ENCODE peak calls at places on chromosome 7, in four cellular contexts. K is MM.1S, W is IMR-90, T is choroid plexus epithelial cell. L is an unnamed sample.
A peak's percentile ranks its signal among the peaks of the same experiment; 100 is the strongest.

GRCh38 chr7:105098863-105099515 is 85.0 kb downstream of the KMT2E start:
- DNase-seq in W (peak; percentile 23), T (peak; percentile 33), K (no peak), L (peak; percentile 76)

GRCh38 chr7:464177-464711 is 55.4 kb downstream of the PDGFA start:
- DNase-seq in W (no peak), T (no peak), K (no peak), L (no peak)

GRCh38 chr7:129739427-129739826 is 127.9 kb downstream of the NRF1 start:
- DNase-seq in W (peak; percentile 76), T (peak; percentile 92), K (no peak), L (peak; percentile 48)

GRCh38 chr7:114988035-114988434 is 66.1 kb downstream of the MDFIC start:
- DNase-seq in W (no peak), K (no peak), T (no peak), L (no peak)

GRCh38 chr7:91880016-91880412 is 488 bp downstream of the MTERF1 start:
- DNase-seq in W (no peak), T (peak; percentile 16), K (no peak), L (peak; percentile 7)

GRCh38 chr7:123054357-123055133 is 59.0 kb upstream of the TAS2R16 start:
- DNase-seq in T (peak; percentile 52), K (no peak), W (no peak), L (peak; percentile 36)

GRCh38 chr7:28405662-28406061 is 6.7 kb upstream of the CREB5 start:
- DNase-seq in W (peak; percentile 97), K (no peak), T (peak; percentile 97), L (peak; percentile 96)

GRCh38 chr7:55111007-55111406 is 92.2 kb downstream of the EGFR start:
- DNase-seq in K (peak; percentile 53), W (peak; percentile 80), T (peak; percentile 87), L (peak; percentile 83)

GRCh38 chr7:117837841-117838240 is 35.4 kb downstream of the CTTNBP2 start:
- DNase-seq in W (no peak), K (peak; percentile 85), T (no peak), L (peak; percentile 71)

GRCh38 chr7:96228760-96229159 is 93.1 kb downstream of the SLC25A13 start:
- DNase-seq in T (no peak), W (no peak), K (no peak), L (no peak)

GRCh38 chr7:158587425-158588084 is at the start of gene PTPRN2:
- DNase-seq in T (peak; percentile 67), W (peak; percentile 42), K (no peak), L (peak; percentile 60)

GRCh38 chr7:22159341-22159740 is 197.6 kb downstream of the RAPGEF5 start:
- DNase-seq in T (no peak), W (no peak), K (no peak), L (no peak)

GRCh38 chr7:40483630-40484029 is 348.8 kb downstream of the SUGCT start:
- DNase-seq in K (no peak), W (no peak), T (peak; percentile 36), L (no peak)

GRCh38 chr7:128209229-128210035 is 31.6 kb upstream of the LEP start:
- DNase-seq in K (peak; percentile 79), W (peak; percentile 69), T (peak; percentile 86), L (peak; percentile 80)

GRCh38 chr7:155999631-156000489 is 187.6 kb upstream of the SHH start:
- DNase-seq in K (no peak), T (no peak), W (no peak), L (no peak)

GRCh38 chr7:155997431-155998327 is 185.4 kb upstream of the SHH start:
- DNase-seq in K (no peak), W (no peak), T (no peak), L (no peak)

GRCh38 chr7:155998766-155999630 is 186.7 kb upstream of the SHH start:
- DNase-seq in W (no peak), K (no peak), T (no peak), L (no peak)

GRCh38 chr7:155996718-155997059 is 184.4 kb upstream of the SHH start:
- DNase-seq in K (no peak), T (no peak), W (no peak), L (no peak)

GRCh38 chr7:155998328-155998691 is 186.0 kb upstream of the SHH start:
- DNase-seq in T (no peak), K (peak; percentile 21), W (no peak), L (peak; percentile 9)
- H3K4me3 ChIP-seq in T (no peak overlapping the region), K (no peak overlapping the region), W (no peak overlapping the region), L (no peak overlapping the region)

GRCh38 chr7:47991741-47992311 is 12.4 kb upstream of the HUS1 start:
- DNase-seq in K (peak; percentile 89), T (peak; percentile 80), W (peak; percentile 51), L (peak; percentile 72)
- TF ChIP-seq CTCF in K (peak; percentile 62), T (peak; percentile 85), W (peak; percentile 70), L (peak; percentile 52)

DNA sequence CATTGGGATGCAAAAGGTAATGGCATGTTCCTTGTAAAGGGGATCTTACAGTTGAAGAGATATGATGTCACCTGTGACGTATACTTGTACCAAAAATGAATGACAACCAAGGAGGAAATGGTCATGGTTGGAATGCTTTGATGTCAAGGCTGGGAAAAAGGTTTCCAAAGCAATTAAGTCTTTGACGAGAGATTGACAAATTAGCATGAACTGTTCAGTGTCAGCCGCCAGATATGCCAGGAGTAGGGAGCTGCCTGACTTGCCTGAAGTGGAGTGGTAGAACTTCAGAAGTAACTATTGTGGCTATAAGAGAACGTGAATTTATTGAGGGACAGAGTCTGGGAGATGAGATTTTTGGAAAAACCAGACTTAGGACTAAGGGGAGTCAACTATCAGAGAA is 88.1 kb downstream of the SEPTIN7 start:
- DNase-seq in K (no peak), T (no peak), W (no peak), L (no peak)
- H3K4me3 ChIP-seq in K (no peak overlapping the region), T (no peak overlapping the region), W (no peak overlapping the region), L (no peak overlapping the region)

DNA sequence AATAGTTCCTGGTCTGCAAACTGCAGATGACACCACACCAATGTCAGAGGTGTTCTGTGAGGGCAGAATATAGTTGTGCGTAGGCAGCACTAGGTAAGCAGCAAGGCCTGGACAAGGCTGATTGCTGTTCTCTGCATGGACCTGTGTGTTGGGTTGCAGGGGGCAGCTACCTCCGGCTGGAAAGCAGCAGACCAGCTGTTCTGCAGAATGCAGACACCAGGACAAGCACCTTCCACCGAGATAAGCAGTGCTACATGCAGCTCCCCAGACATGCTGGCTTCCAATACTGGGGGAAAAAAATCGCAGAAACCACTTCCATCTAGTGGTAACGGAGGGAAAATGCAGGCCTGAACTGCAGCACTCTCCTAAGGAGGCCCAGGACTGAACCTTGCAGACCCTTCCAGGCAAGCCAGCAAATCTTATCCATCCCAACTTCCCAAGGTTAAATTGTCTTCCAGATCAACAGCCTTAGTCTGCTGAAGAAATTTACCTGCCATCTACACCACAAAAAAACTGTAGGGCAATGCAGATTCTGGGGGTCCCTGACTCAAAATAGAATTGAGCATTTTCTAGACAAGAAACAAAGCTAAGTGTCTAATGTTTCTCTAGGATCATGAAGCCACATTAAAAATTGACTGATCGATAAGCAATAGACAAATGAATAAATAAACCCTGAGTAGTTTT is 50.5 kb upstream of the COBL start:
- DNase-seq in W (peak; percentile 26), K (peak; percentile 54), T (peak; percentile 54), L (peak; percentile 59)
- TF ChIP-seq CTCF in W (peak; percentile 44), K (peak; percentile 63), T (peak; percentile 66), L (peak; percentile 84)

GRCh38 chr7:7816084-7816483 is 97.7 kb upstream of the RPA3 start:
- DNase-seq in T (no peak), K (peak; percentile 89), W (no peak), L (no peak)
- H3K4me3 ChIP-seq in T (no peak overlapping the region), K (peak overlapping the region; percentile 60), W (no peak overlapping the region), L (no peak overlapping the region)

GRCh38 chr7:83362786-83363185 is 200.1 kb upstream of the PCLO start:
- DNase-seq in T (peak; percentile 60), K (no peak), W (no peak), L (no peak)

GRCh38 chr7:83366629-83367028 is 203.9 kb upstream of the PCLO start:
- DNase-seq in T (peak; percentile 8), W (no peak), K (no peak), L (no peak)

DNA sequence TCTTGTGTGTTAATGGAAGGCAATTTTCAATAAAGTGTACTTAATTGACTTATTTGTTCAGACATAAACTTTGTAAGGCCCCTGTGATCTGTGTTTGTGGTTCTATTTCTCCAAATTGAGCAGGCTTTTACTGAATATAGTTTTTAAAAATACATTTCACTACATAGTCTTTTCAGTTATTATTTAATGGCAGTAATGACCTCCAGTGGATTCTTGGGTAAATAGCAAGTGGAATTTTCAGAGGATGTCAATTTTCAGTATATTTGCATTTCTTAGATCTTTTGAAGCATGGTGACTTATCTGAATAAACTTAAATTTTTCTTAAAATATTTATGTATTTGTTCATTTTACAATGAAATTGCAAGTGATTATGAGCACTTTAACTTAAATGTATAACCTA is 203.1 kb upstream of the PCLO start:
- DNase-seq in T (peak; percentile 40), W (no peak), K (peak; percentile 21), L (peak; percentile 5)
- TF ChIP-seq CTCF in T (peak; percentile 51), W (peak; percentile 20), K (peak; percentile 24), L (peak; percentile 10)

GRCh38 chr7:106109521-106110237 is 2.4 kb downstream of the SYPL1 start:
- DNase-seq in T (no peak), K (no peak), W (no peak), L (no peak)
- H3K4me3 ChIP-seq in T (no peak overlapping the region), K (no peak overlapping the region), W (no peak overlapping the region), L (peak overlapping the region; percentile 82)

DNA sequence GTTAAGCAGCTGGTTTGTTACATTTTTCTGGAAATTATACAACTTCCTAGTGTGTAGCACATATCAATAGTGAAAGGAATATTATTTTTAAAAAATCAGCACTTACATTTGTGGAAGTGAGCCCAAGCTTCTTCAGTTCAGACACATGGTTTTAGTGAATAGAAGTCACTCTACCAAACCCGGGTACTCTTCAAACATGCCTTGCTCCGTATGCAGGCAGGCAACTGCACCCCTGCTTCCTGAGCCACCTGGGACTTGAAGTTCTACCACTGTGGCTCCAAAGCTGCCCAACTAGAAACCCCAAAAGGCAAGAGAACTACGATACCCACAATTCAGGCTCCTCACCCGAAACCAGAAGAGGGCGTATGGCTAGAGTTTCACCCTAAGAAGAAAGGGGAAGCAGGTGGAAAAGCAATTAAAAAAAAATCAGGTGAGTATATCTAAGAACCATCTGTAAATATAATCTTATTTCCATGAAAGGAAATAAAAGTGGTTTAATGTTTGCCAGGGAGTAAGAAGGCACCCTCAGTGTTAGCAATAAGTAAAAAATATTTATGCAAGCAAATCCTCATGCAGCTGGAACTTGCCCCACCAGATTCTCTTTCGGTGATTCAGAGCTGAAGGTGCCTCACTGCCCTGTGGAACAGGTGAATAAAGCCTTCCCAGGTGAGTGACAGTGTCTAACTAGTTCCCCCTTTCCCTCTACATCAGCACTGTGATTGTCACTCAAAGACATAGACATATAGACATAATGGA is at the start of gene MACC1:
- DNase-seq in W (no peak), K (peak; percentile 97), T (no peak), L (peak; percentile 97)
- TF ChIP-seq CTCF in W (no peak), K (peak; percentile 81), T (no peak), L (peak; percentile 68)